ENCODE peak calls at places on chromosome 16, in four cellular contexts. W is heart right ventricle, G is IMR-90, A is neuronal stem cell. U is an unnamed sample.

GRCh38 chr16:11315499-11315898 is 29.8 kb upstream of the RMI2 start:
- DNase-seq in W (no peak), G (peak), A (peak), U (no peak)

GRCh38 chr16:24539850-24540484 is 601 bp downstream of the RBBP6 start:
- DNase-seq in G (peak), W (peak), A (no peak), U (peak)

GRCh38 chr16:9328386-9328785 is 236.9 kb downstream of the HAPSTR1 start:
- DNase-seq in G (no peak), A (no peak), W (no peak), U (peak)

GRCh38 chr16:49292413-49292812 is 10.8 kb upstream of the CBLN1 start:
- DNase-seq in G (no peak), A (no peak), W (no peak), U (no peak)

GRCh38 chr16:80656731-80657150 is 115.9 kb downstream of the DYNLRB2 start:
- DNase-seq in G (no peak), W (no peak), A (no peak), U (no peak)

GRCh38 chr16:31258366-31258765 is 1.4 kb upstream of the ITGAM start:
- DNase-seq in G (no peak), W (no peak), A (no peak), U (no peak)

GRCh38 chr16:70612931-70613330 is 33.4 kb upstream of the IL34 start:
- DNase-seq in A (no peak), W (no peak), G (no peak), U (no peak)

GRCh38 chr16:89561195-89562026 is 929 bp downstream of the RPL13 start:
- DNase-seq in G (no peak), W (no peak), A (no peak), U (no peak)

GRCh38 chr16:20997147-20997546 is 96.6 kb downstream of the LYRM1 start:
- DNase-seq in A (no peak), W (no peak), G (no peak), U (no peak)

GRCh38 chr16:88378401-88378800 is 4.4 kb upstream of the ZNF469 start:
- DNase-seq in A (no peak), G (no peak), W (no peak), U (no peak)

GRCh38 chr16:88379694-88380040 is 3.1 kb upstream of the ZNF469 start:
- DNase-seq in A (no peak), G (no peak), W (no peak), U (peak)

GRCh38 chr16:88376835-88377726 is 5.7 kb upstream of the ZNF469 start:
- DNase-seq in A (no peak), W (no peak), G (no peak), U (no peak)

GRCh38 chr16:88378836-88379693 is 3.7 kb upstream of the ZNF469 start:
- DNase-seq in W (no peak), G (peak), A (no peak), U (no peak)

GRCh38 chr16:88377961-88378360 is 4.8 kb upstream of the ZNF469 start:
- DNase-seq in W (no peak), A (no peak), G (no peak), U (no peak)
- H3K4me3 ChIP-seq in W (no peak), A (no peak), G (no peak), U (no peak)

DNA sequence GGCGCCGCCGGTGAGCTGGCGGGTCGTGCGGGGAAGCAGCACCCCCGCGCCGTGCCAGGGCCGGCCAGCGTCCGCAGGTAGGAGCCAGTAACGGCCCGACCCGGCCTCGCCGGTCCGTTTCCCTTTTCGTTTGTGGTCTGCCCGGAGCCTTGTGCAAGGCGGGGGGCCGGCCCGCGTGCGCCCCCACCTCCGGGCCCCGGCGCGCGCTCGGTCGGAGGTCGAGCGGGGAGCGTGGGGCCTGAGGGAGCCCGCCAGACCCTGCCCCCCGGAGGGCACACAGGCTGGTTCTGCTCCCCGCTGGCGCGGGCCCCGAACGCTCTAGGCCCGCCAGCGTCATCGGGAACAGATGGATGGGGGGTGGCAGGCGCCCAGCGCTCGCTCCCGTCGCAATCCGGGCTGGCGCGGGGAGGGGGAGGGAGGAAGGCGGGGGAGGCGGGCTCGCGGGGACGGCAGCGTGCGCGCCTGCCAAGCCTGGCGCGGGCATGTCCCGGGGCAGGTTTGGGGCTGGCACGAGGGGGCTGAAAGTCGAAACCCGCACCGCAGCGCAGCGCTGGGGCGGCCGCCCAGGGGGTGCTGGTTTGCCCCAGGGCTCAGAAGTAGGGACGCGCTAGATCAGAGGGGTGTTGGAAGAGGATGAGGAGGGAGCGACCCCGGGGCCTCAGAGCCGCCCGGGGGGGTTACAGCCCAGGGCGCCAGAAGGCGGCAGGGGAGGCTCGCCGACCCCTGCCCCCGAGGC is 1.5 kb upstream of the GSE1 start:
- DNase-seq in A (peak), G (peak), W (peak), U (peak)
- H3K4me3 ChIP-seq in A (peak), G (peak), W (peak), U (peak)

DNA sequence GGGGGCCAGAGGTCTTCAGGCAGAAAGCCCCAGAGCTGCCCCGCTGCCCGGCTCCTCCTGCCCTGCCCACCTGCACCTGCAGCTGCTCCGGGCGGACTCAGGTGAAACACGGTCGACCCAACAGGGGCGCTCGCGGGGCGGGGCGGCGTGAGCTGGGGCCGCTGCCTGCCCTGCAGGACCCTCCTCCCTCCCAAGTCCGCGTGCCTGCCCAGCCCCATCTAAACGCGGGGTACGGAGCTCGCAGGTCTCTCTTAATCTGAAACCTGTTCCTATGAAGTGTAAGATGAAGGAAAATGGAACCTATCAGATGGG is 28.1 kb downstream of the GNPTG start:
- DNase-seq in G (no peak), A (no peak), W (no peak), U (no peak)
- H3K4me3 ChIP-seq in G (peak), A (peak), W (peak), U (peak)

GRCh38 chr16:85900031-85900792 is 1.2 kb downstream of the IRF8 start:
- DNase-seq in W (no peak), G (no peak), A (no peak), U (no peak)

GRCh38 chr16:85901110-85901509 is 2.1 kb downstream of the IRF8 start:
- DNase-seq in W (no peak), G (no peak), A (no peak), U (no peak)

GRCh38 chr16:85897384-85897783 is 1.6 kb upstream of the IRF8 start:
- DNase-seq in A (no peak), W (no peak), G (no peak), U (no peak)

GRCh38 chr16:85898521-85899442 is at the start of gene IRF8:
- DNase-seq in G (no peak), A (peak), W (peak), U (no peak)

GRCh38 chr16:85899444-85899843 is 482 bp downstream of the IRF8 start:
- DNase-seq in G (no peak), A (no peak), W (no peak), U (no peak)
- H3K4me3 ChIP-seq in G (no peak), A (no peak), W (peak), U (peak)

GRCh38 chr16:1615761-1616160 is 3.6 kb downstream of the CRAMP1 start:
- DNase-seq in A (no peak), W (no peak), G (peak), U (no peak)
- H3K4me3 ChIP-seq in A (peak), W (peak), G (peak), U (peak)

DNA sequence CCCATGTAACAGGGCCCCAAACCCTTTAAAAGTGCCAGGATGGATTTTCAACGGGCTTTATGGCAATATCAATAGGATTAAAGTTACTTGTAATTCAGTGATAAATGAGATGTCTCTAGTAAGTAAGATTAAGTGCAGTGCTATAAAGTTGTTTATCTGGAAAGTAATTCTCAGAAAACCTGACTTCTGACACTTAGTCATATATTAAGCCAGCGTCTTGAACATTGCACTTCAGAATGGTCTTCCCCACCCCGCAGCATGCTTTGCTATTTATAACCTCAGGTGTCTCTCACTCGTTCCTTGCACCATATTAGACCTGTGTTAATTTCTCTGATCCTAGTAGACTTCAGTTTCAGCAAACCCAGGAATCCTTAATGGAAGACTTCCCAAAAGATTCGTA is 2.1 kb upstream of the MAF start:
- DNase-seq in G (no peak), A (no peak), W (no peak), U (no peak)
- H3K4me3 ChIP-seq in G (no peak), A (peak), W (peak), U (peak)

GRCh38 chr16:58317608-58318152 is 22.9 kb upstream of the PRSS54 start:
- DNase-seq in A (no peak), G (no peak), W (no peak), U (no peak)
- H3K4me3 ChIP-seq in A (no peak), G (no peak), W (no peak), U (no peak)

GRCh38 chr16:83040174-83040573 is 413.4 kb downstream of the CDH13 start:
- DNase-seq in G (peak), A (no peak), W (no peak), U (no peak)

GRCh38 chr16:83037102-83037501 is 410.3 kb downstream of the CDH13 start:
- DNase-seq in A (no peak), G (no peak), W (no peak), U (no peak)

DNA sequence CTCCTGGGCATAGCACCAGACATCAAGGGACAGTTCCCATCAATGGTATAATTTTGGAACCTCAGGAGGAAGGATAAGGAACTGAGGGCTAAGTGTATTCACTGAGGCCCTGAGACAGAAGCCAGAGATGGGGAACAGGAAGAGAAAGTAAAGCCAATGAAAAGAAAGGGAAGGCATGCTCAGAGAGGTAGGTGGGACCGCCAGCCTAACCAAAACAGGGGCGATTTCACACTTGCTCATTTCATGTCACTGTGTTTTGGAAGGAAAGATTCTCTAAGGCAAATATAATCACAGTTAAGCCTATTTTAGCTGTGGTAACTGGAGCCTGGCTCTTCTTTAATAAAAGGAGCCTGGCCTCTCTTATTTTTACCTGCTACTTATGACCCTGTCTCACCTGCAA is 411.1 kb downstream of the CDH13 start:
- DNase-seq in A (no peak), W (no peak), G (no peak), U (no peak)
- H3K4me3 ChIP-seq in A (no peak), W (no peak), G (no peak), U (no peak)